ENCODE peak calls at places on chromosomes 7 and 10, in nine cellular contexts. One of them, this sample, is unnamed.

GRCh38 chr10:90138844-90139243 is 437.5 kb downstream of the KIF20B start:
- DNase-seq in lower leg skin: no peak
- DNase-seq in HFFc6: no peak
- DNase-seq in AG08396: no peak
- DNase-seq in stimulated activated CD4-positive, alpha-beta T cell treated with anti-CD3 and anti-CD28 coated beads, Interleukin-15, amount 100 ng/mL, for 1 hour: no peak
- DNase-seq in GM18507: no peak
- DNase-seq in nephron progenitor cell: no peak
- DNase-seq in WTC11: no peak
- DNase-seq in EH: no peak
- DNase-seq in this sample: no peak

GRCh38 chr7:107154826-107155225 is 14.0 kb upstream of the HBP1 start:
- DNase-seq in lower leg skin: no peak
- DNase-seq in HFFc6: no peak
- DNase-seq in AG08396: no peak
- DNase-seq in stimulated activated CD4-positive, alpha-beta T cell treated with anti-CD3 and anti-CD28 coated beads, Interleukin-15, amount 100 ng/mL, for 1 hour: no peak
- DNase-seq in GM18507: no peak
- DNase-seq in nephron progenitor cell: no peak
- DNase-seq in WTC11: no peak
- DNase-seq in EH: no peak
- DNase-seq in this sample: no peak

GRCh38 chr10:29600821-29601220 is 34.0 kb downstream of the SVIL start:
- DNase-seq in lower leg skin: peak; percentile 48
- DNase-seq in HFFc6: no peak
- DNase-seq in AG08396: no peak
- DNase-seq in stimulated activated CD4-positive, alpha-beta T cell treated with anti-CD3 and anti-CD28 coated beads, Interleukin-15, amount 100 ng/mL, for 1 hour: no peak
- DNase-seq in GM18507: no peak
- DNase-seq in nephron progenitor cell: no peak
- DNase-seq in WTC11: no peak
- DNase-seq in EH: no peak
- DNase-seq in this sample: no peak

GRCh38 chr7:97868314-97868713 is 3.9 kb downstream of the ASNS start:
- DNase-seq in lower leg skin: no peak
- DNase-seq in HFFc6: no peak
- DNase-seq in AG08396: no peak
- DNase-seq in stimulated activated CD4-positive, alpha-beta T cell treated with anti-CD3 and anti-CD28 coated beads, Interleukin-15, amount 100 ng/mL, for 1 hour: no peak
- DNase-seq in GM18507: no peak
- DNase-seq in nephron progenitor cell: no peak
- DNase-seq in WTC11: no peak
- DNase-seq in EH: no peak
- DNase-seq in this sample: no peak

GRCh38 chr7:142784096-142784495 is 13.3 kb downstream of the PRSS2 start:
- DNase-seq in lower leg skin: no peak
- DNase-seq in HFFc6: no peak
- DNase-seq in AG08396: no peak
- DNase-seq in stimulated activated CD4-positive, alpha-beta T cell treated with anti-CD3 and anti-CD28 coated beads, Interleukin-15, amount 100 ng/mL, for 1 hour: no peak
- DNase-seq in GM18507: no peak
- DNase-seq in nephron progenitor cell: no peak
- DNase-seq in WTC11: no peak
- DNase-seq in EH: peak; percentile 21
- DNase-seq in this sample: no peak

GRCh38 chr7:30353532-30353931 is 69.1 kb downstream of the ZNRF2 start:
- DNase-seq in lower leg skin: no peak
- DNase-seq in HFFc6: no peak
- DNase-seq in AG08396: no peak
- DNase-seq in stimulated activated CD4-positive, alpha-beta T cell treated with anti-CD3 and anti-CD28 coated beads, Interleukin-15, amount 100 ng/mL, for 1 hour: no peak
- DNase-seq in GM18507: no peak
- DNase-seq in nephron progenitor cell: no peak
- DNase-seq in WTC11: no peak
- DNase-seq in EH: no peak
- DNase-seq in this sample: no peak

GRCh38 chr10:16441106-16441850 is 4.5 kb downstream of the PTER start:
- DNase-seq in lower leg skin: no peak
- DNase-seq in HFFc6: peak; percentile 9
- DNase-seq in AG08396: no peak
- DNase-seq in stimulated activated CD4-positive, alpha-beta T cell treated with anti-CD3 and anti-CD28 coated beads, Interleukin-15, amount 100 ng/mL, for 1 hour: no peak
- DNase-seq in GM18507: no peak
- DNase-seq in nephron progenitor cell: no peak
- DNase-seq in WTC11: no peak
- DNase-seq in EH: peak; percentile 57
- DNase-seq in this sample: no peak

GRCh38 chr10:125514206-125515162 is 168.5 kb downstream of the TEX36 start:
- DNase-seq in lower leg skin: peak; percentile 93
- DNase-seq in HFFc6: no peak
- DNase-seq in AG08396: no peak
- DNase-seq in stimulated activated CD4-positive, alpha-beta T cell treated with anti-CD3 and anti-CD28 coated beads, Interleukin-15, amount 100 ng/mL, for 1 hour: no peak
- DNase-seq in GM18507: no peak
- DNase-seq in nephron progenitor cell: no peak
- DNase-seq in WTC11: no peak
- DNase-seq in EH: peak; percentile 46
- DNase-seq in this sample: no peak

GRCh38 chr7:123770378-123770777 is 21.6 kb upstream of the WASL start:
- DNase-seq in lower leg skin: no peak
- DNase-seq in HFFc6: no peak
- DNase-seq in AG08396: no peak
- DNase-seq in stimulated activated CD4-positive, alpha-beta T cell treated with anti-CD3 and anti-CD28 coated beads, Interleukin-15, amount 100 ng/mL, for 1 hour: no peak
- DNase-seq in GM18507: no peak
- DNase-seq in nephron progenitor cell: no peak
- DNase-seq in WTC11: no peak
- DNase-seq in EH: no peak
- DNase-seq in this sample: no peak

GRCh38 chr7:104045183-104045582 is 55.7 kb upstream of the RELN start:
- DNase-seq in lower leg skin: no peak
- DNase-seq in HFFc6: no peak
- DNase-seq in AG08396: no peak
- DNase-seq in stimulated activated CD4-positive, alpha-beta T cell treated with anti-CD3 and anti-CD28 coated beads, Interleukin-15, amount 100 ng/mL, for 1 hour: no peak
- DNase-seq in GM18507: no peak
- DNase-seq in nephron progenitor cell: no peak
- DNase-seq in WTC11: no peak
- DNase-seq in EH: peak; percentile 3
- DNase-seq in this sample: no peak

GRCh38 chr10:3095373-3096139 is 28.2 kb downstream of the PFKP start:
- DNase-seq in lower leg skin: no peak
- DNase-seq in HFFc6: peak; percentile 99
- DNase-seq in AG08396: peak; percentile 89
- DNase-seq in stimulated activated CD4-positive, alpha-beta T cell treated with anti-CD3 and anti-CD28 coated beads, Interleukin-15, amount 100 ng/mL, for 1 hour: no peak
- DNase-seq in GM18507: no peak
- DNase-seq in nephron progenitor cell: no peak
- DNase-seq in WTC11: no peak
- DNase-seq in EH: peak; percentile 99
- DNase-seq in this sample: peak; percentile 41

GRCh38 chr10:79063661-79064490 is 4.9 kb upstream of the ZMIZ1 start:
- DNase-seq in lower leg skin: peak; percentile 68
- DNase-seq in HFFc6: no peak
- DNase-seq in AG08396: no peak
- DNase-seq in stimulated activated CD4-positive, alpha-beta T cell treated with anti-CD3 and anti-CD28 coated beads, Interleukin-15, amount 100 ng/mL, for 1 hour: no peak
- DNase-seq in GM18507: no peak
- DNase-seq in nephron progenitor cell: no peak
- DNase-seq in WTC11: no peak
- DNase-seq in EH: no peak
- DNase-seq in this sample: no peak

GRCh38 chr10:95755511-95756004 is 405 bp upstream of the ENTPD1 start:
- DNase-seq in lower leg skin: no peak
- DNase-seq in HFFc6: no peak
- DNase-seq in AG08396: no peak
- DNase-seq in stimulated activated CD4-positive, alpha-beta T cell treated with anti-CD3 and anti-CD28 coated beads, Interleukin-15, amount 100 ng/mL, for 1 hour: no peak
- DNase-seq in GM18507: no peak
- DNase-seq in nephron progenitor cell: no peak
- DNase-seq in WTC11: peak; percentile 46
- DNase-seq in EH: no peak
- DNase-seq in this sample: no peak

GRCh38 chr10:24231200-24231599 is 22.3 kb downstream of the KIAA1217 start:
- DNase-seq in lower leg skin: no peak
- DNase-seq in HFFc6: no peak
- DNase-seq in AG08396: no peak
- DNase-seq in stimulated activated CD4-positive, alpha-beta T cell treated with anti-CD3 and anti-CD28 coated beads, Interleukin-15, amount 100 ng/mL, for 1 hour: no peak
- DNase-seq in GM18507: no peak
- DNase-seq in nephron progenitor cell: no peak
- DNase-seq in WTC11: no peak
- DNase-seq in EH: no peak
- DNase-seq in this sample: no peak

GRCh38 chr10:7218974-7219373 is 191.9 kb downstream of the SFMBT2 start:
- DNase-seq in lower leg skin: no peak
- DNase-seq in HFFc6: no peak
- DNase-seq in AG08396: no peak
- DNase-seq in stimulated activated CD4-positive, alpha-beta T cell treated with anti-CD3 and anti-CD28 coated beads, Interleukin-15, amount 100 ng/mL, for 1 hour: no peak
- DNase-seq in GM18507: no peak
- DNase-seq in nephron progenitor cell: no peak
- DNase-seq in WTC11: no peak
- DNase-seq in EH: no peak
- DNase-seq in this sample: no peak

GRCh38 chr10:122407375-122408125 is 33.0 kb downstream of the PLEKHA1 start:
- DNase-seq in lower leg skin: no peak
- DNase-seq in HFFc6: no peak
- DNase-seq in AG08396: no peak
- DNase-seq in stimulated activated CD4-positive, alpha-beta T cell treated with anti-CD3 and anti-CD28 coated beads, Interleukin-15, amount 100 ng/mL, for 1 hour: peak; percentile 11
- DNase-seq in GM18507: no peak
- DNase-seq in nephron progenitor cell: no peak
- DNase-seq in WTC11: no peak
- DNase-seq in EH: no peak
- DNase-seq in this sample: no peak

GRCh38 chr7:123460616-123461015 is 73.8 kb downstream of the IQUB start:
- DNase-seq in lower leg skin: no peak
- DNase-seq in HFFc6: peak; percentile 4
- DNase-seq in AG08396: no peak
- DNase-seq in stimulated activated CD4-positive, alpha-beta T cell treated with anti-CD3 and anti-CD28 coated beads, Interleukin-15, amount 100 ng/mL, for 1 hour: no peak
- DNase-seq in GM18507: no peak
- DNase-seq in nephron progenitor cell: no peak
- DNase-seq in WTC11: no peak
- DNase-seq in EH: peak; percentile 2
- DNase-seq in this sample: no peak

GRCh38 chr7:96700516-96700915 is 9.1 kb downstream of the SEM1 start:
- DNase-seq in lower leg skin: no peak
- DNase-seq in HFFc6: no peak
- DNase-seq in AG08396: no peak
- DNase-seq in stimulated activated CD4-positive, alpha-beta T cell treated with anti-CD3 and anti-CD28 coated beads, Interleukin-15, amount 100 ng/mL, for 1 hour: no peak
- DNase-seq in GM18507: no peak
- DNase-seq in nephron progenitor cell: no peak
- DNase-seq in WTC11: no peak
- DNase-seq in EH: no peak
- DNase-seq in this sample: no peak

GRCh38 chr10:48469516-48470020 is 135.3 kb downstream of the ARHGAP22 start:
- DNase-seq in lower leg skin: no peak
- DNase-seq in HFFc6: no peak
- DNase-seq in AG08396: no peak
- DNase-seq in stimulated activated CD4-positive, alpha-beta T cell treated with anti-CD3 and anti-CD28 coated beads, Interleukin-15, amount 100 ng/mL, for 1 hour: no peak
- DNase-seq in GM18507: no peak
- DNase-seq in nephron progenitor cell: no peak
- DNase-seq in WTC11: no peak
- DNase-seq in EH: peak; percentile 32
- DNase-seq in this sample: no peak

GRCh38 chr7:31079126-31079918 is 27.2 kb downstream of the ADCYAP1R1 start:
- DNase-seq in lower leg skin: no peak
- DNase-seq in HFFc6: no peak
- DNase-seq in AG08396: no peak
- DNase-seq in stimulated activated CD4-positive, alpha-beta T cell treated with anti-CD3 and anti-CD28 coated beads, Interleukin-15, amount 100 ng/mL, for 1 hour: no peak
- DNase-seq in GM18507: no peak
- DNase-seq in nephron progenitor cell: no peak
- DNase-seq in WTC11: no peak
- DNase-seq in EH: no peak
- DNase-seq in this sample: no peak

GRCh38 chr10:104328636-104328915 is 9.7 kb downstream of the ITPRIP start:
- DNase-seq in lower leg skin: no peak
- DNase-seq in HFFc6: no peak
- DNase-seq in AG08396: no peak
- DNase-seq in stimulated activated CD4-positive, alpha-beta T cell treated with anti-CD3 and anti-CD28 coated beads, Interleukin-15, amount 100 ng/mL, for 1 hour: no peak
- DNase-seq in GM18507: no peak
- DNase-seq in nephron progenitor cell: no peak
- DNase-seq in WTC11: no peak
- DNase-seq in EH: no peak
- DNase-seq in this sample: no peak

GRCh38 chr10:89633484-89633883 is 11.6 kb downstream of the PANK1 start:
- DNase-seq in lower leg skin: no peak
- DNase-seq in HFFc6: peak; percentile 63
- DNase-seq in AG08396: peak; percentile 57
- DNase-seq in stimulated activated CD4-positive, alpha-beta T cell treated with anti-CD3 and anti-CD28 coated beads, Interleukin-15, amount 100 ng/mL, for 1 hour: no peak
- DNase-seq in GM18507: no peak
- DNase-seq in nephron progenitor cell: no peak
- DNase-seq in WTC11: no peak
- DNase-seq in EH: peak; percentile 59
- DNase-seq in this sample: no peak

GRCh38 chr10:132181691-132182425 is 4.9 kb upstream of the DPYSL4 start:
- DNase-seq in lower leg skin: no peak
- DNase-seq in HFFc6: no peak
- DNase-seq in AG08396: no peak
- DNase-seq in stimulated activated CD4-positive, alpha-beta T cell treated with anti-CD3 and anti-CD28 coated beads, Interleukin-15, amount 100 ng/mL, for 1 hour: no peak
- DNase-seq in GM18507: no peak
- DNase-seq in nephron progenitor cell: no peak
- DNase-seq in WTC11: no peak
- DNase-seq in EH: no peak
- DNase-seq in this sample: no peak

GRCh38 chr7:84675633-84676034 is 481.0 kb upstream of the SEMA3A start:
- DNase-seq in lower leg skin: peak; percentile 59
- DNase-seq in HFFc6: no peak
- DNase-seq in AG08396: no peak
- DNase-seq in stimulated activated CD4-positive, alpha-beta T cell treated with anti-CD3 and anti-CD28 coated beads, Interleukin-15, amount 100 ng/mL, for 1 hour: no peak
- DNase-seq in GM18507: no peak
- DNase-seq in nephron progenitor cell: no peak
- DNase-seq in WTC11: no peak
- DNase-seq in EH: no peak
- DNase-seq in this sample: no peak

GRCh38 chr7:134827436-134827835 is 48.0 kb downstream of the CALD1 start:
- DNase-seq in lower leg skin: no peak
- DNase-seq in HFFc6: no peak
- DNase-seq in AG08396: no peak
- DNase-seq in stimulated activated CD4-positive, alpha-beta T cell treated with anti-CD3 and anti-CD28 coated beads, Interleukin-15, amount 100 ng/mL, for 1 hour: no peak
- DNase-seq in GM18507: no peak
- DNase-seq in nephron progenitor cell: no peak
- DNase-seq in WTC11: no peak
- DNase-seq in EH: no peak
- DNase-seq in this sample: no peak

GRCh38 chr10:13483951-13484350 is 44.9 kb downstream of the BEND7 start:
- DNase-seq in lower leg skin: no peak
- DNase-seq in HFFc6: no peak
- DNase-seq in AG08396: no peak
- DNase-seq in stimulated activated CD4-positive, alpha-beta T cell treated with anti-CD3 and anti-CD28 coated beads, Interleukin-15, amount 100 ng/mL, for 1 hour: no peak
- DNase-seq in GM18507: peak; percentile 8
- DNase-seq in nephron progenitor cell: no peak
- DNase-seq in WTC11: no peak
- DNase-seq in EH: no peak
- DNase-seq in this sample: no peak

GRCh38 chr7:155222578-155222977 is 75.1 kb upstream of the INSIG1 start:
- DNase-seq in lower leg skin: no peak
- DNase-seq in HFFc6: no peak
- DNase-seq in AG08396: no peak
- DNase-seq in stimulated activated CD4-positive, alpha-beta T cell treated with anti-CD3 and anti-CD28 coated beads, Interleukin-15, amount 100 ng/mL, for 1 hour: no peak
- DNase-seq in GM18507: no peak
- DNase-seq in nephron progenitor cell: no peak
- DNase-seq in WTC11: no peak
- DNase-seq in EH: no peak
- DNase-seq in this sample: no peak

GRCh38 chr7:3691478-3692151 is 390.6 kb downstream of the SDK1 start:
- DNase-seq in lower leg skin: no peak
- DNase-seq in HFFc6: no peak
- DNase-seq in AG08396: no peak
- DNase-seq in stimulated activated CD4-positive, alpha-beta T cell treated with anti-CD3 and anti-CD28 coated beads, Interleukin-15, amount 100 ng/mL, for 1 hour: no peak
- DNase-seq in GM18507: no peak
- DNase-seq in nephron progenitor cell: no peak
- DNase-seq in WTC11: no peak
- DNase-seq in EH: no peak
- DNase-seq in this sample: no peak